ENCODE peak calls at places on chromosome 9, in seven cellular contexts. Y is CD8-positive, alpha-beta T cell; Q is sciatic nerve; E is cardiac fibroblast; M is anterior cingulate cortex; L is HAP-1; K is OCI-LY7. Z is an unnamed sample.

GRCh38 chr9:117616436-117616835 is 87.8 kb upstream of the TLR4 start:
- DNase-seq in M (no peak), Y (no peak), L (no peak), Q (no peak), E (no peak), K (no peak), Z (no peak)

GRCh38 chr9:110126986-110127864 is 80.7 kb downstream of the C9orf152 start:
- DNase-seq in Q (peak; percentile 83), M (no peak), Y (no peak), L (no peak), E (peak; percentile 98), K (no peak), Z (peak; percentile 72)

GRCh38 chr9:112248722-112249121 is 73.6 kb upstream of the SUSD1 start:
- DNase-seq in Y (no peak), E (peak; percentile 16), K (no peak), L (no peak), Q (no peak), M (no peak), Z (peak; percentile 59)

GRCh38 chr9:74025402-74025894 is 471.7 kb upstream of the RORB start:
- DNase-seq in M (no peak), Y (no peak), Q (no peak), L (no peak), K (no peak), E (peak; percentile 53), Z (peak; percentile 97)

GRCh38 chr9:70085241-70085640 is 41.6 kb downstream of the MAMDC2 start:
- DNase-seq in E (peak; percentile 58), M (no peak), K (no peak), Y (no peak), L (peak; percentile 31), Q (no peak), Z (peak; percentile 45)

GRCh38 chr9:79799691-79800345 is 228.1 kb downstream of the TLE4 start:
- DNase-seq in M (no peak), K (no peak), Q (no peak), Y (no peak), E (peak; percentile 85), L (no peak), Z (peak; percentile 59)

GRCh38 chr9:131624636-131625241 is 79.4 kb downstream of the PRRT1B start:
- DNase-seq in Q (no peak), K (no peak), E (no peak), L (no peak), Y (no peak), M (no peak), Z (no peak)

GRCh38 chr9:19699757-19700156 is 89.1 kb downstream of the SLC24A2 start:
- DNase-seq in Y (no peak), L (no peak), K (no peak), Q (no peak), M (no peak), E (no peak), Z (no peak)

GRCh38 chr9:109331353-109331752 is 10.5 kb upstream of the EPB41L4B start:
- DNase-seq in Q (peak; percentile 63), L (no peak), M (peak; percentile 32), Y (no peak), E (peak; percentile 84), K (no peak), Z (peak; percentile 15)

GRCh38 chr9:38006163-38006562 is 62.9 kb downstream of the SHB start:
- DNase-seq in Q (no peak), M (no peak), Y (no peak), K (no peak), E (no peak), L (no peak), Z (no peak)

GRCh38 chr9:8632493-8632892 is 832.9 kb upstream of the DMAC1 start:
- DNase-seq in M (no peak), K (no peak), E (no peak), Q (no peak), Y (no peak), L (no peak), Z (no peak)

GRCh38 chr9:27489087-27489876 is 34.8 kb upstream of the IFNK start:
- DNase-seq in K (no peak), Y (no peak), E (no peak), M (no peak), L (peak; percentile 60), Q (no peak), Z (no peak)

GRCh38 chr9:133553123-133553522 is 18.6 kb downstream of the ADAMTSL2 start:
- DNase-seq in L (no peak), Q (no peak), Y (no peak), K (no peak), E (no peak), M (no peak), Z (no peak)

GRCh38 chr9:94586814-94587213 is 6.8 kb downstream of the FBP2 start:
- DNase-seq in M (no peak), L (no peak), E (peak; percentile 45), Y (no peak), Q (no peak), K (peak; percentile 28), Z (peak; percentile 64)

GRCh38 chr9:68685770-68686169 is 19.3 kb upstream of the PIP5K1B start:
- DNase-seq in Y (no peak), K (peak; percentile 85), L (peak; percentile 63), M (no peak), Q (no peak), E (no peak), Z (no peak)

GRCh38 chr9:4748612-4749011 is 7.6 kb upstream of the AK3 start:
- DNase-seq in K (no peak), Q (no peak), M (no peak), L (no peak), Y (no peak), E (peak; percentile 18), Z (no peak)

GRCh38 chr9:27548055-27548741 is 18.6 kb upstream of the MOB3B start:
- DNase-seq in E (peak; percentile 68), K (peak; percentile 18), L (no peak), Q (no peak), Y (no peak), M (no peak), Z (peak; percentile 56)

GRCh38 chr9:136028760-136029470 is 66.2 kb downstream of the NACC2 start:
- DNase-seq in K (no peak), M (no peak), L (peak; percentile 6), Q (no peak), Y (no peak), E (no peak), Z (no peak)

GRCh38 chr9:12716823-12717222 is 23.6 kb downstream of the TYRP1 start:
- DNase-seq in K (no peak), Q (no peak), Y (no peak), E (no peak), M (no peak), L (no peak), Z (no peak)

GRCh38 chr9:120876842-120877240 is at the start of gene PHF19:
- DNase-seq in E (peak; percentile 37), Q (peak; percentile 71), K (no peak), Y (no peak), L (peak; percentile 68), M (no peak), Z (peak; percentile 52)

GRCh38 chr9:77011973-77012817 is 7.3 kb upstream of the FOXB2 start:
- DNase-seq in Q (no peak), E (peak; percentile 52), K (peak; percentile 11), L (peak; percentile 88), Y (peak; percentile 59), M (no peak), Z (peak; percentile 30)

GRCh38 chr9:108151161-108151586 is 661.6 kb upstream of the KLF4 start:
- DNase-seq in E (peak; percentile 60), Q (no peak), K (no peak), Y (no peak), L (no peak), M (peak; percentile 9), Z (peak; percentile 86)

GRCh38 chr9:93183663-93184438 is at the start of gene WNK2:
- DNase-seq in Q (no peak), M (peak; percentile 27), K (peak; percentile 57), E (peak; percentile 9), Y (peak; percentile 22), L (peak; percentile 60), Z (no peak)

GRCh38 chr9:114694146-114694545 is 12.2 kb upstream of the TEX48 start:
- DNase-seq in Y (no peak), E (no peak), Q (no peak), M (no peak), K (no peak), L (no peak), Z (no peak)

GRCh38 chr9:81671880-81672280 is 17.5 kb downstream of the TLE1 start:
- DNase-seq in M (peak; percentile 73), E (peak; percentile 98), K (no peak), Q (peak; percentile 89), Y (no peak), L (no peak), Z (peak; percentile 73)

GRCh38 chr9:34328500-34328982 is 527 bp downstream of the KIF24 start:
- DNase-seq in Q (no peak), Y (no peak), L (peak; percentile 45), K (no peak), M (no peak), E (peak; percentile 42), Z (no peak)

GRCh38 chr9:127953768-127954505 is 16.3 kb upstream of the DPM2 start:
- DNase-seq in L (no peak), K (no peak), Q (no peak), E (no peak), M (no peak), Y (no peak), Z (no peak)

GRCh38 chr9:131734781-131735180 is 5.1 kb downstream of the RAPGEF1 start:
- DNase-seq in Q (no peak), M (no peak), Y (no peak), L (no peak), E (no peak), K (no peak), Z (no peak)

GRCh38 chr9:106287108-106287631 is 575.8 kb upstream of the ZNF462 start:
- DNase-seq in M (no peak), Y (no peak), K (no peak), E (no peak), Q (no peak), L (peak; percentile 82), Z (no peak)

GRCh38 chr9:92242115-92242778 is 51.2 kb downstream of the IARS1 start:
- DNase-seq in K (no peak), E (peak; percentile 73), Q (no peak), L (no peak), Y (no peak), M (no peak), Z (peak; percentile 93)

GRCh38 chr9:93301911-93302525 is 118.1 kb downstream of the WNK2 start:
- DNase-seq in L (peak; percentile 9), K (no peak), M (no peak), E (no peak), Q (peak; percentile 55), Y (no peak), Z (no peak)

GRCh38 chr9:81741103-81741502 is 51.8 kb upstream of the TLE1 start:
- DNase-seq in M (no peak), K (no peak), Q (no peak), L (no peak), E (no peak), Y (no peak), Z (no peak)

GRCh38 chr9:78437721-78438610 is 141.0 kb downstream of the PSAT1 start:
- DNase-seq in Q (no peak), K (no peak), L (peak; percentile 88), E (no peak), Y (no peak), M (no peak), Z (no peak)

GRCh38 chr9:134858051-134858841 is 22.4 kb upstream of the FCN2 start:
- DNase-seq in M (peak; percentile 13), Q (peak; percentile 53), K (no peak), E (peak; percentile 31), Y (no peak), L (no peak), Z (peak; percentile 36)

GRCh38 chr9:113468716-113469448 is 5.4 kb downstream of the RGS3 start:
- DNase-seq in L (no peak), K (no peak), E (no peak), M (peak; percentile 47), Q (no peak), Y (no peak), Z (no peak)

Z was measured in iris pigment epithelial cell.